ENCODE peak calls at places on chromosomes 2 and 18, in five cellular contexts. O is caudate nucleus; N is activated naive CD8-positive, alpha-beta T cell treated with anti-CD3 and anti-CD28 coated beads, Interleukin-2, amount 50 U/mL, for 24 hours; A is HTR-8/SVneo; V is pancreas. L is an unnamed sample.

GRCh38 chr18:52237551-52237950 is 102.4 kb upstream of the DCC start:
- DNase-seq in O (no peak), N (no peak), A (no peak), V (no peak), L (no peak)

GRCh38 chr2:211144078-211144477 is 587.7 kb downstream of the CPS1 start:
- DNase-seq in O (no peak), N (no peak), A (peak), V (no peak), L (no peak)

GRCh38 chr2:227629435-227629834 is 12.1 kb downstream of the SCYGR4 start:
- DNase-seq in O (no peak), N (no peak), A (no peak), V (no peak), L (no peak)

GRCh38 chr2:120898961-120899360 is 163.3 kb downstream of the GLI2 start:
- DNase-seq in O (no peak), N (no peak), A (no peak), V (no peak), L (peak)

GRCh38 chr2:144377929-144378328 is 142.0 kb downstream of the ZEB2 start:
- DNase-seq in O (no peak), N (no peak), A (no peak), V (no peak), L (no peak)

GRCh38 chr2:24830786-24831185 is 37.6 kb downstream of the CENPO start:
- DNase-seq in O (no peak), N (no peak), A (no peak), V (no peak), L (peak)

GRCh38 chr2:122072666-122073065 is 317.2 kb downstream of the TSN start:
- DNase-seq in O (no peak), N (no peak), A (no peak), V (no peak), L (no peak)

GRCh38 chr18:61637319-61637718 is 255.5 kb downstream of the RNF152 start:
- DNase-seq in O (no peak), N (no peak), A (no peak), V (peak), L (no peak)

GRCh38 chr18:42038936-42039335 is 83.9 kb downstream of the PIK3C3 start:
- DNase-seq in O (no peak), N (no peak), A (no peak), V (no peak), L (no peak)

GRCh38 chr2:105969552-105969951 is 224.5 kb downstream of the UXS1 start:
- DNase-seq in O (no peak), N (peak), A (no peak), V (no peak), L (no peak)

GRCh38 chr18:9147440-9148238 is 11.1 kb downstream of the ANKRD12 start:
- DNase-seq in O (no peak), N (no peak), A (peak), V (no peak), L (no peak)

GRCh38 chr2:206435738-206436137 is 7.6 kb upstream of the ADAM23 start:
- DNase-seq in O (no peak), N (no peak), A (no peak), V (no peak), L (no peak)

GRCh38 chr2:187956906-187957534 is 334.7 kb upstream of the GULP1 start:
- DNase-seq in O (no peak), N (no peak), A (no peak), V (no peak), L (no peak)

GRCh38 chr2:121359937-121360565 is 75.0 kb upstream of the TFCP2L1 start:
- DNase-seq in O (no peak), N (no peak), A (no peak), V (no peak), L (no peak)

GRCh38 chr2:142893241-142893640 is 15.8 kb downstream of the KYNU start:
- DNase-seq in O (no peak), N (no peak), A (no peak), V (no peak), L (no peak)

GRCh38 chr2:233857511-233858118 is 3.3 kb upstream of the HJURP start:
- DNase-seq in O (no peak), N (peak), A (peak), V (peak), L (no peak)

GRCh38 chr2:68974251-68974650 is at the start of gene GKN1:
- DNase-seq in O (no peak), N (no peak), A (no peak), V (no peak), L (no peak)

GRCh38 chr2:192314800-192315481 is 120.2 kb upstream of the TMEFF2 start:
- DNase-seq in O (no peak), N (no peak), A (no peak), V (peak), L (no peak)